ENCODE peak calls at places on chromosomes 7 and 10, in nine cellular contexts. One of them, this sample, is unnamed.

GRCh38 chr10:132787253-132788179 is 1.6 kb upstream of the NKX6-2 start:
- DNase-seq in heart left ventricle: no peak
- DNase-seq in B cell: no peak
- DNase-seq in astrocyte of the cerebellum: no peak
- DNase-seq in neural crest cell: no peak
- DNase-seq in fibroblast of lung: no peak
- DNase-seq in HCT116: no peak
- DNase-seq in chondrocyte: no peak
- DNase-seq in heart right ventricle: no peak
- DNase-seq in this sample: no peak

GRCh38 chr10:123865350-123865749 is 26.3 kb downstream of the CPXM2 start:
- DNase-seq in astrocyte of the cerebellum: no peak
- DNase-seq in fibroblast of lung: no peak
- DNase-seq in heart left ventricle: no peak
- DNase-seq in HCT116: no peak
- DNase-seq in B cell: no peak
- DNase-seq in chondrocyte: no peak
- DNase-seq in heart right ventricle: no peak
- DNase-seq in neural crest cell: no peak
- DNase-seq in this sample: no peak

GRCh38 chr10:45180946-45181439 is 134.4 kb downstream of the OR13A1 start:
- DNase-seq in heart right ventricle: no peak
- DNase-seq in neural crest cell: no peak
- DNase-seq in B cell: no peak
- DNase-seq in astrocyte of the cerebellum: peak; percentile 11
- DNase-seq in chondrocyte: no peak
- DNase-seq in heart left ventricle: no peak
- DNase-seq in fibroblast of lung: peak; percentile 0
- DNase-seq in HCT116: no peak
- DNase-seq in this sample: no peak

GRCh38 chr10:118983263-118983662 is 46.3 kb upstream of the NANOS1 start:
- DNase-seq in B cell: no peak
- DNase-seq in chondrocyte: no peak
- DNase-seq in HCT116: no peak
- DNase-seq in heart left ventricle: no peak
- DNase-seq in astrocyte of the cerebellum: peak; percentile 28
- DNase-seq in neural crest cell: no peak
- DNase-seq in heart right ventricle: no peak
- DNase-seq in fibroblast of lung: peak; percentile 20
- DNase-seq in this sample: peak; percentile 29

GRCh38 chr7:145036592-145037386 is 200.9 kb upstream of the TPK1 start:
- DNase-seq in fibroblast of lung: peak; percentile 2
- DNase-seq in HCT116: peak; percentile 44
- DNase-seq in chondrocyte: no peak
- DNase-seq in heart right ventricle: peak; percentile 22
- DNase-seq in heart left ventricle: no peak
- DNase-seq in neural crest cell: peak; percentile 57
- DNase-seq in astrocyte of the cerebellum: no peak
- DNase-seq in B cell: peak; percentile 58
- DNase-seq in this sample: peak; percentile 69

GRCh38 chr7:20021834-20022233 is 195.3 kb downstream of the MACC1 start:
- DNase-seq in heart left ventricle: no peak
- DNase-seq in heart right ventricle: no peak
- DNase-seq in chondrocyte: no peak
- DNase-seq in neural crest cell: no peak
- DNase-seq in B cell: peak; percentile 15
- DNase-seq in astrocyte of the cerebellum: no peak
- DNase-seq in fibroblast of lung: peak; percentile 64
- DNase-seq in HCT116: no peak
- DNase-seq in this sample: no peak

GRCh38 chr10:1056326-1057105 is at the start of gene WDR37:
- DNase-seq in heart right ventricle: peak; percentile 88
- DNase-seq in B cell: peak; percentile 93
- DNase-seq in chondrocyte: peak; percentile 96
- DNase-seq in HCT116: no peak
- DNase-seq in heart left ventricle: peak; percentile 92
- DNase-seq in neural crest cell: peak; percentile 84
- DNase-seq in fibroblast of lung: peak; percentile 90
- DNase-seq in astrocyte of the cerebellum: peak; percentile 76
- DNase-seq in this sample: peak; percentile 87

GRCh38 chr10:68981074-68981473 is 7.5 kb upstream of the KIFBP start:
- DNase-seq in fibroblast of lung: no peak
- DNase-seq in HCT116: no peak
- DNase-seq in neural crest cell: no peak
- DNase-seq in heart left ventricle: no peak
- DNase-seq in astrocyte of the cerebellum: no peak
- DNase-seq in heart right ventricle: no peak
- DNase-seq in B cell: no peak
- DNase-seq in chondrocyte: no peak
- DNase-seq in this sample: no peak

GRCh38 chr10:105063796-105064195 is 422.7 kb downstream of the SORCS3 start:
- DNase-seq in HCT116: peak; percentile 2
- DNase-seq in neural crest cell: peak; percentile 33
- DNase-seq in heart right ventricle: no peak
- DNase-seq in fibroblast of lung: peak; percentile 53
- DNase-seq in astrocyte of the cerebellum: peak; percentile 36
- DNase-seq in B cell: no peak
- DNase-seq in heart left ventricle: no peak
- DNase-seq in chondrocyte: no peak
- DNase-seq in this sample: peak; percentile 56

GRCh38 chr7:74334026-74334425 is 44.8 kb downstream of the CLIP2 start:
- DNase-seq in chondrocyte: no peak
- DNase-seq in HCT116: no peak
- DNase-seq in heart right ventricle: peak; percentile 37
- DNase-seq in heart left ventricle: peak; percentile 26
- DNase-seq in B cell: no peak
- DNase-seq in neural crest cell: no peak
- DNase-seq in astrocyte of the cerebellum: no peak
- DNase-seq in fibroblast of lung: peak; percentile 68
- DNase-seq in this sample: peak; percentile 50

GRCh38 chr7:120583835-120584586 is 273.9 kb downstream of the TSPAN12 start:
- DNase-seq in chondrocyte: no peak
- DNase-seq in fibroblast of lung: peak; percentile 94
- DNase-seq in HCT116: peak; percentile 24
- DNase-seq in heart left ventricle: no peak
- DNase-seq in neural crest cell: no peak
- DNase-seq in astrocyte of the cerebellum: peak; percentile 77
- DNase-seq in heart right ventricle: no peak
- DNase-seq in B cell: no peak
- DNase-seq in this sample: no peak

GRCh38 chr7:45064047-45064725 is 24.6 kb downstream of the NACAD start:
- DNase-seq in fibroblast of lung: no peak
- DNase-seq in heart left ventricle: no peak
- DNase-seq in neural crest cell: no peak
- DNase-seq in astrocyte of the cerebellum: no peak
- DNase-seq in heart right ventricle: no peak
- DNase-seq in HCT116: no peak
- DNase-seq in B cell: no peak
- DNase-seq in chondrocyte: no peak
- DNase-seq in this sample: no peak

GRCh38 chr7:99997545-99998137 is 17.8 kb upstream of the ZKSCAN1 start:
- DNase-seq in fibroblast of lung: peak; percentile 41
- DNase-seq in B cell: peak; percentile 82
- DNase-seq in neural crest cell: no peak
- DNase-seq in heart right ventricle: peak; percentile 50
- DNase-seq in HCT116: no peak
- DNase-seq in chondrocyte: no peak
- DNase-seq in heart left ventricle: peak; percentile 60
- DNase-seq in astrocyte of the cerebellum: no peak
- DNase-seq in this sample: no peak

GRCh38 chr10:114974625-114975421 is 36.8 kb downstream of the TRUB1 start:
- DNase-seq in astrocyte of the cerebellum: no peak
- DNase-seq in fibroblast of lung: no peak
- DNase-seq in B cell: no peak
- DNase-seq in heart right ventricle: no peak
- DNase-seq in chondrocyte: no peak
- DNase-seq in HCT116: no peak
- DNase-seq in heart left ventricle: no peak
- DNase-seq in neural crest cell: no peak
- DNase-seq in this sample: no peak

GRCh38 chr7:14936530-14936929 is 34.0 kb upstream of the DGKB start:
- DNase-seq in chondrocyte: no peak
- DNase-seq in HCT116: no peak
- DNase-seq in heart left ventricle: no peak
- DNase-seq in fibroblast of lung: peak; percentile 87
- DNase-seq in astrocyte of the cerebellum: no peak
- DNase-seq in B cell: no peak
- DNase-seq in heart right ventricle: peak; percentile 6
- DNase-seq in neural crest cell: no peak
- DNase-seq in this sample: no peak

GRCh38 chr7:155796381-155797261 is 15.6 kb downstream of the SHH start:
- DNase-seq in HCT116: no peak
- DNase-seq in heart left ventricle: peak; percentile 59
- DNase-seq in fibroblast of lung: no peak
- DNase-seq in heart right ventricle: peak; percentile 29
- DNase-seq in neural crest cell: peak; percentile 81
- DNase-seq in astrocyte of the cerebellum: no peak
- DNase-seq in chondrocyte: peak; percentile 81
- DNase-seq in B cell: peak; percentile 82
- DNase-seq in this sample: peak; percentile 42

GRCh38 chr10:97336942-97337719 is 2.6 kb upstream of the FRAT2 start:
- DNase-seq in heart left ventricle: no peak
- DNase-seq in HCT116: no peak
- DNase-seq in fibroblast of lung: no peak
- DNase-seq in neural crest cell: no peak
- DNase-seq in B cell: no peak
- DNase-seq in astrocyte of the cerebellum: no peak
- DNase-seq in heart right ventricle: no peak
- DNase-seq in chondrocyte: no peak
- DNase-seq in this sample: peak; percentile 47

GRCh38 chr7:33040803-33041516 is 21.6 kb downstream of the NT5C3A start:
- DNase-seq in heart right ventricle: no peak
- DNase-seq in heart left ventricle: peak; percentile 37
- DNase-seq in neural crest cell: no peak
- DNase-seq in B cell: peak; percentile 79
- DNase-seq in chondrocyte: no peak
- DNase-seq in fibroblast of lung: no peak
- DNase-seq in HCT116: no peak
- DNase-seq in astrocyte of the cerebellum: no peak
- DNase-seq in this sample: peak; percentile 86

GRCh38 chr7:24870766-24871165 is 109.2 kb downstream of the OSBPL3 start:
- DNase-seq in heart left ventricle: no peak
- DNase-seq in chondrocyte: no peak
- DNase-seq in HCT116: no peak
- DNase-seq in B cell: no peak
- DNase-seq in fibroblast of lung: no peak
- DNase-seq in neural crest cell: no peak
- DNase-seq in astrocyte of the cerebellum: no peak
- DNase-seq in heart right ventricle: no peak
- DNase-seq in this sample: no peak

GRCh38 chr10:74825371-74826141 is 844 bp upstream of the KAT6B start:
- DNase-seq in heart left ventricle: no peak
- DNase-seq in astrocyte of the cerebellum: no peak
- DNase-seq in heart right ventricle: peak; percentile 50
- DNase-seq in neural crest cell: peak; percentile 68
- DNase-seq in fibroblast of lung: no peak
- DNase-seq in HCT116: no peak
- DNase-seq in chondrocyte: peak; percentile 94
- DNase-seq in B cell: no peak
- DNase-seq in this sample: no peak

GRCh38 chr7:151115836-151116418 is 29.7 kb downstream of the AGAP3 start:
- DNase-seq in fibroblast of lung: no peak
- DNase-seq in heart left ventricle: no peak
- DNase-seq in HCT116: peak; percentile 81
- DNase-seq in astrocyte of the cerebellum: no peak
- DNase-seq in neural crest cell: no peak
- DNase-seq in chondrocyte: no peak
- DNase-seq in heart right ventricle: no peak
- DNase-seq in B cell: no peak
- DNase-seq in this sample: peak; percentile 84

GRCh38 chr10:95430231-95430951 is 130.8 kb downstream of the SORBS1 start:
- DNase-seq in chondrocyte: no peak
- DNase-seq in neural crest cell: peak; percentile 28
- DNase-seq in HCT116: peak; percentile 23
- DNase-seq in astrocyte of the cerebellum: peak; percentile 37
- DNase-seq in heart left ventricle: peak; percentile 60
- DNase-seq in heart right ventricle: peak; percentile 59
- DNase-seq in fibroblast of lung: peak; percentile 45
- DNase-seq in B cell: peak; percentile 74
- DNase-seq in this sample: peak; percentile 73

GRCh38 chr10:122525788-122526187 is 34.8 kb upstream of the DMBT1 start:
- DNase-seq in heart left ventricle: no peak
- DNase-seq in heart right ventricle: no peak
- DNase-seq in HCT116: peak; percentile 23
- DNase-seq in neural crest cell: no peak
- DNase-seq in astrocyte of the cerebellum: no peak
- DNase-seq in B cell: no peak
- DNase-seq in fibroblast of lung: no peak
- DNase-seq in chondrocyte: no peak
- DNase-seq in this sample: peak; percentile 59
- TF ChIP-seq CTCF in heart left ventricle: no peak
- TF ChIP-seq CTCF in heart right ventricle: peak; percentile 37
- TF ChIP-seq CTCF in HCT116: peak; percentile 77
- TF ChIP-seq CTCF in neural crest cell: peak; percentile 50
- TF ChIP-seq CTCF in astrocyte of the cerebellum: no peak
- TF ChIP-seq CTCF in B cell: no peak
- TF ChIP-seq CTCF in fibroblast of lung: no peak
- TF ChIP-seq CTCF in chondrocyte: peak; percentile 62
- TF ChIP-seq CTCF in this sample: peak; percentile 16

GRCh38 chr7:83633516-83633915 is 15.4 kb downstream of the SEMA3E start:
- DNase-seq in astrocyte of the cerebellum: no peak
- DNase-seq in chondrocyte: no peak
- DNase-seq in heart right ventricle: no peak
- DNase-seq in B cell: no peak
- DNase-seq in heart left ventricle: no peak
- DNase-seq in fibroblast of lung: no peak
- DNase-seq in HCT116: no peak
- DNase-seq in neural crest cell: no peak
- DNase-seq in this sample: no peak
- TF ChIP-seq CTCF in astrocyte of the cerebellum: no peak
- TF ChIP-seq CTCF in chondrocyte: no peak
- TF ChIP-seq CTCF in heart right ventricle: no peak
- TF ChIP-seq CTCF in B cell: no peak
- TF ChIP-seq CTCF in heart left ventricle: no peak
- TF ChIP-seq CTCF in fibroblast of lung: no peak
- TF ChIP-seq CTCF in HCT116: no peak
- TF ChIP-seq CTCF in neural crest cell: no peak
- TF ChIP-seq CTCF in this sample: no peak

DNA sequence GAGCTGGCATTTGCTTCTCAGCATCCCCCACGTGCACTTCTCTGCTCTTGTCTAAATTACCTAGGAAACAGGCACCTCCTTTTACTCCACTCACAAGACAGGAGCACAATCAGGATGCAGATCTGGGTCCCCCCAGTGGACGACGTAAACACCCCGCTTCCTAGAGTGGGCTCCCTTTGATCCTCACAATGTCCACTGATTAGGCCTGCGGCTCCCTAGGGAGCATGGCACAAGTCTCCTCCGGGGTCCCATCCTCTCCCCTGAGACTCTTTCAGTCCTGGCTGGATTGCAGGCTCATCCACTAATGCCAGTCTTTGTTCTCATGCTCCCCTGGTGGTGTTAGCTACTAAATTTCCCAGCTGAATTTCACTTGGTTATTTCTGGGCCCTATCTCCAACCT is 98.3 kb downstream of the GLI3 start:
- DNase-seq in B cell: no peak
- DNase-seq in HCT116: no peak
- DNase-seq in chondrocyte: no peak
- DNase-seq in heart left ventricle: no peak
- DNase-seq in neural crest cell: no peak
- DNase-seq in heart right ventricle: no peak
- DNase-seq in fibroblast of lung: no peak
- DNase-seq in astrocyte of the cerebellum: no peak
- DNase-seq in this sample: no peak
- TF ChIP-seq CTCF in B cell: no peak
- TF ChIP-seq CTCF in HCT116: no peak
- TF ChIP-seq CTCF in chondrocyte: no peak
- TF ChIP-seq CTCF in heart left ventricle: no peak
- TF ChIP-seq CTCF in neural crest cell: peak; percentile 28
- TF ChIP-seq CTCF in heart right ventricle: no peak
- TF ChIP-seq CTCF in fibroblast of lung: no peak
- TF ChIP-seq CTCF in astrocyte of the cerebellum: peak; percentile 19
- TF ChIP-seq CTCF in this sample: no peak

GRCh38 chr10:80855348-80855971 is 317.8 kb downstream of the SH2D4B start:
- DNase-seq in astrocyte of the cerebellum: no peak
- DNase-seq in heart left ventricle: no peak
- DNase-seq in B cell: peak; percentile 1
- DNase-seq in HCT116: no peak
- DNase-seq in heart right ventricle: peak; percentile 3
- DNase-seq in fibroblast of lung: no peak
- DNase-seq in neural crest cell: peak; percentile 41
- DNase-seq in chondrocyte: no peak
- DNase-seq in this sample: peak; percentile 22
- TF ChIP-seq CTCF in astrocyte of the cerebellum: peak; percentile 13
- TF ChIP-seq CTCF in heart left ventricle: no peak
- TF ChIP-seq CTCF in B cell: no peak
- TF ChIP-seq CTCF in HCT116: peak; percentile 17
- TF ChIP-seq CTCF in heart right ventricle: peak; percentile 14
- TF ChIP-seq CTCF in fibroblast of lung: no peak
- TF ChIP-seq CTCF in neural crest cell: peak; percentile 61
- TF ChIP-seq CTCF in chondrocyte: peak; percentile 50
- TF ChIP-seq CTCF in this sample: peak; percentile 46